ENCODE peak calls at places on chromosome 11, in seven cellular contexts. L is stromal cell of bone marrow, V is breast epithelium, G is AG04449, I is tibial artery, Z is activated T-helper 1 cell treated with Interleukin-2 at 50 U/mL for 16 hours, U is heart right ventricle. Q is an unnamed sample.

GRCh38 chr11:76798202-76798581 is 15.0 kb downstream of the TSKU start:
- DNase-seq in L (no peak), V (no peak), G (no peak), I (no peak), Z (no peak), U (no peak), Q (no peak)

GRCh38 chr11:13970986-13971385 is 8.5 kb downstream of the SPON1 start:
- DNase-seq in L (no peak), V (no peak), G (no peak), I (no peak), Z (no peak), U (no peak), Q (no peak)

GRCh38 chr11:16989554-16989953 is 24.7 kb downstream of the PLEKHA7 start:
- DNase-seq in L (no peak), V (no peak), G (no peak), I (no peak), Z (no peak), U (no peak), Q (no peak)

GRCh38 chr11:111018571-111018970 is 227.0 kb upstream of the POU2AF2 start:
- DNase-seq in L (no peak), V (no peak), G (no peak), I (no peak), Z (no peak), U (no peak), Q (no peak)

GRCh38 chr11:102833731-102834130 is 9.7 kb downstream of the MMP3 start:
- DNase-seq in L (no peak), V (no peak), G (no peak), I (no peak), Z (no peak), U (no peak), Q (no peak)

GRCh38 chr11:128840783-128841182 is 26.3 kb downstream of the KCNJ1 start:
- DNase-seq in L (no peak), V (no peak), G (no peak), I (no peak), Z (no peak), U (no peak), Q (no peak)

GRCh38 chr11:37107415-37107814 is 509.4 kb upstream of the RAG2 start:
- DNase-seq in L (no peak), V (no peak), G (no peak), I (no peak), Z (no peak), U (no peak), Q (no peak)

GRCh38 chr11:125358254-125358840 is 137.7 kb downstream of the FEZ1 start:
- DNase-seq in L (no peak), V (no peak), G (no peak), I (no peak), Z (no peak), U (no peak), Q (no peak)

GRCh38 chr11:60078742-60079141 is 9.7 kb upstream of the MS4A2 start:
- DNase-seq in L (no peak), V (no peak), G (no peak), I (no peak), Z (no peak), U (no peak), Q (no peak)

GRCh38 chr11:76700177-76701100 is 29.9 kb upstream of the LRRC32 start:
- DNase-seq in L (peak; percentile 71), V (no peak), G (peak; percentile 69), I (no peak), Z (no peak), U (no peak), Q (no peak)

GRCh38 chr11:57438345-57439280 is 11.7 kb upstream of the SLC43A3 start:
- DNase-seq in L (no peak), V (no peak), G (no peak), I (no peak), Z (no peak), U (no peak), Q (no peak)

GRCh38 chr11:70448983-70449567 is 50.7 kb downstream of the CTTN start:
- DNase-seq in L (no peak), V (no peak), G (no peak), I (no peak), Z (no peak), U (no peak), Q (no peak)

GRCh38 chr11:63614136-63614664 is at the start of gene PLAAT3:
- DNase-seq in L (no peak), V (peak; percentile 72), G (no peak), I (peak; percentile 87), Z (peak; percentile 4), U (peak; percentile 90), Q (no peak)

GRCh38 chr11:115874843-115875242 is 370.6 kb upstream of the CADM1 start:
- DNase-seq in L (no peak), V (no peak), G (no peak), I (no peak), Z (no peak), U (no peak), Q (no peak)

GRCh38 chr11:108796551-108796950 is 131.7 kb downstream of the DDX10 start:
- DNase-seq in L (no peak), V (no peak), G (no peak), I (no peak), Z (no peak), U (no peak), Q (no peak)

GRCh38 chr11:64885367-64886286 is 7.2 kb upstream of the EHD1 start:
- DNase-seq in L (no peak), V (no peak), G (peak; percentile 59), I (no peak), Z (no peak), U (no peak), Q (no peak)

GRCh38 chr11:32006799-32007388 is 84.0 kb upstream of the RCN1 start:
- DNase-seq in L (peak; percentile 30), V (no peak), G (peak; percentile 5), I (no peak), Z (no peak), U (no peak), Q (no peak)

GRCh38 chr11:12259956-12260355 is 117.4 kb upstream of the PARVA start:
- DNase-seq in L (no peak), V (no peak), G (no peak), I (no peak), Z (no peak), U (no peak), Q (no peak)

GRCh38 chr11:85118151-85118550 is 509.0 kb downstream of the DLG2 start:
- DNase-seq in L (no peak), V (no peak), G (no peak), I (no peak), Z (no peak), U (no peak), Q (no peak)

GRCh38 chr11:83480251-83480650 is 194.1 kb upstream of the CCDC90B start:
- DNase-seq in L (no peak), V (no peak), G (no peak), I (no peak), Z (no peak), U (no peak), Q (no peak)

GRCh38 chr11:71298016-71298550 is 45.7 kb upstream of the SHANK2 start:
- DNase-seq in L (no peak), V (no peak), G (no peak), I (peak; percentile 41), Z (no peak), U (no peak), Q (no peak)

GRCh38 chr11:73410627-73411026 is 34.4 kb downstream of the RELT start:
- DNase-seq in L (no peak), V (no peak), G (no peak), I (no peak), Z (no peak), U (no peak), Q (no peak)

GRCh38 chr11:131978351-131978750 is 607.9 kb downstream of the NTM start:
- DNase-seq in L (no peak), V (no peak), G (no peak), I (no peak), Z (no peak), U (no peak), Q (no peak)

GRCh38 chr11:8011981-8012444 is 24.9 kb downstream of the EIF3F start:
- DNase-seq in L (peak; percentile 95), V (no peak), G (peak; percentile 82), I (no peak), Z (no peak), U (no peak), Q (no peak)

GRCh38 chr11:73156114-73156513 is 14.0 kb upstream of the FCHSD2 start:
- DNase-seq in L (no peak), V (no peak), G (no peak), I (peak; percentile 7), Z (no peak), U (no peak), Q (no peak)

GRCh38 chr11:68433541-68433940 is 27.0 kb upstream of the PPP6R3 start:
- DNase-seq in L (no peak), V (no peak), G (no peak), I (no peak), Z (no peak), U (no peak), Q (no peak)

GRCh38 chr11:116171271-116172140 is 601.3 kb downstream of the BUD13 start:
- DNase-seq in L (no peak), V (no peak), G (no peak), I (no peak), Z (no peak), U (no peak), Q (no peak)

GRCh38 chr11:121671276-121672168 is 218.8 kb upstream of the SORL1-AS1 start:
- DNase-seq in L (no peak), V (no peak), G (no peak), I (no peak), Z (no peak), U (no peak), Q (no peak)

GRCh38 chr11:61551630-61552029 is 29.2 kb downstream of the SYT7 start:
- DNase-seq in L (peak; percentile 19), V (no peak), G (no peak), I (no peak), Z (no peak), U (peak; percentile 79), Q (no peak)

GRCh38 chr11:44817207-44817944 is 90.6 kb downstream of the TSPAN18 start:
- DNase-seq in L (no peak), V (no peak), G (no peak), I (no peak), Z (no peak), U (no peak), Q (no peak)

GRCh38 chr11:118193910-118194566 is 17.6 kb upstream of the SCN2B start:
- DNase-seq in L (no peak), V (no peak), G (no peak), I (no peak), Z (no peak), U (no peak), Q (no peak)

GRCh38 chr11:12411806-12412727 is 34.7 kb downstream of the PARVA start:
- DNase-seq in L (peak; percentile 78), V (no peak), G (peak; percentile 90), I (peak; percentile 88), Z (peak; percentile 2), U (peak; percentile 57), Q (no peak)

Q was measured in chondrocyte.